ENCODE peak calls at places on chromosomes 3 and 15, in ten cellular contexts. J is fibroblast of the aortic adventitia; X is AG04450; H is AG09309; V is Calu3; W is stimulated activated CD8-positive, alpha-beta memory T cell treated with anti-CD3 and anti-CD28 coated beads, Interleukin-15, amount 100 ng/mL, for 48 hours; T is activated CD4-positive, alpha-beta T cell treated with anti-CD3 and anti-CD28 coated beads, Interleukin-2, amount 10 ng/mL, durations not matched to agents 7 days and 5 days; E is activated CD8-positive, alpha-beta memory T cell treated with anti-CD3 and anti-CD28 coated beads, Interleukin-2, amount 10 ng/mL, durations not matched to agents 7 days and 5 days; R is amniotic epithelial cell; N is neural crest cell. I is an unnamed sample.

GRCh38 chr15:78111788-78112187 is 19.4 kb downstream of the SH2D7 start:
- DNase-seq in J (no peak), X (no peak), H (no peak), V (no peak), W (no peak), T (no peak), E (no peak), R (no peak), N (no peak), I (no peak)

GRCh38 chr3:44235604-44236484 is 5.8 kb upstream of the TOPAZ1 start:
- DNase-seq in J (peak; percentile 92), X (peak; percentile 60), H (peak; percentile 80), V (peak; percentile 69), W (peak; percentile 20), T (peak; percentile 60), E (peak; percentile 55), R (peak; percentile 95), N (peak; percentile 35), I (peak; percentile 94)

GRCh38 chr3:168878655-168879054 is 782.9 kb upstream of the GOLIM4 start:
- DNase-seq in J (peak; percentile 65), X (no peak), H (no peak), V (no peak), W (no peak), T (no peak), E (no peak), R (peak; percentile 31), N (no peak), I (peak; percentile 20)

GRCh38 chr3:135556184-135556583 is 409.3 kb upstream of the PPP2R3A start:
- DNase-seq in J (no peak), X (no peak), H (no peak), V (no peak), W (no peak), T (no peak), E (no peak), R (no peak), N (no peak), I (peak; percentile 3)

GRCh38 chr15:78065284-78065872 is 12.1 kb downstream of the TBC1D2B start:
- DNase-seq in J (peak; percentile 97), X (peak; percentile 94), H (peak; percentile 97), V (no peak), W (no peak), T (no peak), E (no peak), R (peak; percentile 100), N (no peak), I (peak; percentile 98)

GRCh38 chr3:47578691-47579632 is at the start of gene CSPG5:
- DNase-seq in J (no peak), X (no peak), H (no peak), V (peak; percentile 47), W (no peak), T (peak; percentile 32), E (no peak), R (no peak), N (peak; percentile 45), I (peak; percentile 60)

GRCh38 chr15:88663216-88663615 is 24.4 kb downstream of the ISG20 start:
- DNase-seq in J (peak; percentile 31), X (no peak), H (peak; percentile 11), V (no peak), W (no peak), T (no peak), E (peak; percentile 38), R (no peak), N (no peak), I (peak; percentile 52)

GRCh38 chr3:54004351-54004750 is 112.7 kb upstream of the SELENOK start:
- DNase-seq in J (no peak), X (no peak), H (no peak), V (no peak), W (no peak), T (no peak), E (no peak), R (no peak), N (no peak), I (no peak)

GRCh38 chr15:82613764-82614163 is 33.4 kb downstream of the CPEB1 start:
- DNase-seq in J (peak; percentile 2), X (no peak), H (no peak), V (no peak), W (no peak), T (no peak), E (no peak), R (no peak), N (no peak), I (no peak)

GRCh38 chr3:177490626-177491025 is 293.3 kb upstream of the TBL1XR1 start:
- DNase-seq in J (no peak), X (no peak), H (no peak), V (no peak), W (no peak), T (no peak), E (no peak), R (no peak), N (no peak), I (no peak)

GRCh38 chr3:160697628-160698382 is 20.8 kb downstream of the ARL14 start:
- DNase-seq in J (peak; percentile 61), X (no peak), H (peak; percentile 77), V (no peak), W (no peak), T (no peak), E (no peak), R (peak; percentile 82), N (no peak), I (peak; percentile 60)

GRCh38 chr3:186821429-186822367 is 15.4 kb upstream of the RFC4 start:
- DNase-seq in J (peak; percentile 87), X (no peak), H (peak; percentile 14), V (peak; percentile 60), W (no peak), T (peak; percentile 54), E (peak; percentile 39), R (peak; percentile 44), N (no peak), I (peak; percentile 87)

GRCh38 chr3:23800731-23801130 is 5.0 kb upstream of the UBE2E1 start:
- DNase-seq in J (peak; percentile 70), X (no peak), H (no peak), V (no peak), W (no peak), T (no peak), E (no peak), R (peak; percentile 14), N (no peak), I (peak; percentile 30)

GRCh38 chr3:82217571-82217970 is 456.1 kb upstream of the GBE1 start:
- DNase-seq in J (no peak), X (no peak), H (no peak), V (no peak), W (no peak), T (no peak), E (no peak), R (no peak), N (no peak), I (no peak)

GRCh38 chr15:63006032-63006878 is 36.3 kb upstream of the TPM1 start:
- DNase-seq in J (no peak), X (no peak), H (no peak), V (no peak), W (no peak), T (no peak), E (no peak), R (peak; percentile 92), N (no peak), I (no peak)

GRCh38 chr15:57994468-57995154 is 70.9 kb downstream of the ALDH1A2 start:
- DNase-seq in J (no peak), X (no peak), H (no peak), V (no peak), W (no peak), T (no peak), E (no peak), R (no peak), N (no peak), I (peak; percentile 27)

GRCh38 chr15:81297147-81297572 is 26.8 kb downstream of the STARD5 start:
- DNase-seq in J (peak; percentile 68), X (no peak), H (no peak), V (peak; percentile 49), W (no peak), T (no peak), E (no peak), R (peak; percentile 47), N (no peak), I (peak; percentile 37)

GRCh38 chr3:30308131-30308530 is 298.3 kb upstream of the TGFBR2 start:
- DNase-seq in J (peak; percentile 75), X (no peak), H (peak; percentile 81), V (no peak), W (no peak), T (no peak), E (no peak), R (peak; percentile 83), N (no peak), I (peak; percentile 66)

GRCh38 chr3:7546219-7546618 is 685.3 kb downstream of the GRM7 start:
- DNase-seq in J (peak; percentile 16), X (no peak), H (no peak), V (peak; percentile 13), W (no peak), T (no peak), E (no peak), R (no peak), N (no peak), I (no peak)

GRCh38 chr3:57992430-57993213 is 15.6 kb upstream of the FLNB start:
- DNase-seq in J (no peak), X (no peak), H (no peak), V (no peak), W (no peak), T (no peak), E (no peak), R (peak; percentile 50), N (no peak), I (no peak)

GRCh38 chr3:46999516-47000197 is 20.2 kb downstream of the NBEAL2 start:
- DNase-seq in J (no peak), X (no peak), H (no peak), V (no peak), W (no peak), T (no peak), E (no peak), R (no peak), N (no peak), I (no peak)

GRCh38 chr15:98856540-98856907 is 151.1 kb downstream of the PGPEP1L start:
- DNase-seq in J (peak; percentile 95), X (peak; percentile 90), H (peak; percentile 79), V (no peak), W (no peak), T (no peak), E (no peak), R (peak; percentile 81), N (no peak), I (peak; percentile 94)

GRCh38 chr3:11720220-11721113 is 76.8 kb upstream of the VGLL4 start:
- DNase-seq in J (peak; percentile 83), X (no peak), H (no peak), V (peak; percentile 67), W (no peak), T (peak; percentile 52), E (peak; percentile 71), R (peak; percentile 58), N (peak; percentile 16), I (peak; percentile 89)

GRCh38 chr3:149174901-149175300 is 45.5 kb downstream of the HPS3 start:
- DNase-seq in J (no peak), X (no peak), H (no peak), V (no peak), W (no peak), T (peak; percentile 11), E (peak; percentile 55), R (no peak), N (no peak), I (peak; percentile 64)

GRCh38 chr3:58120075-58120812 is 90.5 kb downstream of the DNASE1L3 start:
- DNase-seq in J (no peak), X (no peak), H (no peak), V (no peak), W (no peak), T (no peak), E (no peak), R (no peak), N (no peak), I (no peak)

GRCh38 chr3:141096164-141096563 is 45.0 kb downstream of the SPSB4 start:
- DNase-seq in J (no peak), X (no peak), H (no peak), V (no peak), W (no peak), T (no peak), E (no peak), R (no peak), N (no peak), I (no peak)

GRCh38 chr3:123584284-123584987 is 417 bp downstream of the HACD2 start:
- DNase-seq in J (peak; percentile 23), X (no peak), H (no peak), V (peak; percentile 65), W (peak; percentile 8), T (no peak), E (no peak), R (no peak), N (no peak), I (peak; percentile 72)

GRCh38 chr15:65887565-65887964 is 18.3 kb downstream of the RAB11A start:
- DNase-seq in J (no peak), X (no peak), H (no peak), V (no peak), W (no peak), T (peak; percentile 82), E (peak; percentile 79), R (no peak), N (no peak), I (no peak)